ENCODE peak calls at places on chromosomes 7 and 10, in nine cellular contexts. P, Z, H, W, C, U, E, F and A are unnamed samples.

GRCh38 chr10:24951201-24952145 is 933 bp downstream of the PRTFDC1 start:
- DNase-seq in P (no peak), Z (peak), H (no peak), W (peak), C (peak), U (no peak), E (no peak), F (no peak), A (no peak)

GRCh38 chr10:68371604-68372003 is 35.5 kb downstream of the RUFY2 start:
- DNase-seq in P (no peak), Z (no peak), H (no peak), W (no peak), C (no peak), U (no peak), E (no peak), F (no peak), A (no peak)

GRCh38 chr7:79735012-79735411 is 281.5 kb upstream of the MAGI2 start:
- DNase-seq in P (no peak), Z (no peak), H (no peak), W (no peak), C (no peak), U (no peak), E (no peak), F (no peak), A (no peak)

GRCh38 chr10:91597397-91597881 is 35.4 kb downstream of the PPP1R3C start:
- DNase-seq in P (peak), Z (peak), H (no peak), W (no peak), C (peak), U (no peak), E (no peak), F (no peak), A (no peak)

GRCh38 chr10:59625842-59626522 is 83.7 kb downstream of the SLC16A9 start:
- DNase-seq in P (peak), Z (peak), H (peak), W (peak), C (peak), U (peak), E (peak), F (peak), A (peak)

GRCh38 chr10:80506836-80507483 is 30.7 kb upstream of the SH2D4B start:
- DNase-seq in P (no peak), Z (no peak), H (no peak), W (no peak), C (no peak), U (no peak), E (no peak), F (no peak), A (no peak)

GRCh38 chr10:101655581-101655980 is 39.4 kb downstream of the FBXW4 start:
- DNase-seq in P (no peak), Z (no peak), H (no peak), W (no peak), C (peak), U (no peak), E (no peak), F (peak), A (no peak)

GRCh38 chr10:101772895-101773761 is 2.8 kb downstream of the FGF8 start:
- DNase-seq in P (no peak), Z (no peak), H (no peak), W (no peak), C (no peak), U (no peak), E (no peak), F (no peak), A (no peak)

GRCh38 chr7:136807598-136807997 is 60.9 kb upstream of the CHRM2 start:
- DNase-seq in P (no peak), Z (peak), H (peak), W (no peak), C (no peak), U (no peak), E (no peak), F (no peak), A (no peak)

GRCh38 chr10:33803248-33803647 is 468.8 kb upstream of the NRP1 start:
- DNase-seq in P (peak), Z (no peak), H (no peak), W (no peak), C (peak), U (no peak), E (no peak), F (no peak), A (peak)

GRCh38 chr10:130301026-130301892 is 165.1 kb downstream of the GLRX3 start:
- DNase-seq in P (no peak), Z (no peak), H (no peak), W (no peak), C (peak), U (peak), E (no peak), F (no peak), A (peak)

GRCh38 chr7:44434201-44434600 is 56.3 kb downstream of the NUDCD3 start:
- DNase-seq in P (no peak), Z (peak), H (no peak), W (no peak), C (peak), U (no peak), E (no peak), F (no peak), A (no peak)

GRCh38 chr10:114648368-114648767 is 9.7 kb downstream of the ABLIM1 start:
- DNase-seq in P (peak), Z (no peak), H (no peak), W (peak), C (peak), U (no peak), E (no peak), F (no peak), A (peak)

GRCh38 chr10:63629363-63630084 is 108.3 kb downstream of the REEP3 start:
- DNase-seq in P (peak), Z (peak), H (peak), W (peak), C (peak), U (peak), E (peak), F (peak), A (peak)

GRCh38 chr7:105654994-105655900 is 74.0 kb upstream of the EFCAB10 start:
- DNase-seq in P (no peak), Z (peak), H (no peak), W (no peak), C (peak), U (no peak), E (no peak), F (no peak), A (peak)

GRCh38 chr7:158052381-158053095 is 535.1 kb downstream of the PTPRN2 start:
- DNase-seq in P (no peak), Z (no peak), H (no peak), W (no peak), C (no peak), U (no peak), E (no peak), F (no peak), A (no peak)

GRCh38 chr7:28871083-28871482 is 87.0 kb downstream of the TRIL start:
- DNase-seq in P (no peak), Z (no peak), H (no peak), W (no peak), C (no peak), U (no peak), E (no peak), F (no peak), A (no peak)

GRCh38 chr10:113020838-113021237 is 70.8 kb downstream of the TCF7L2 start:
- DNase-seq in P (no peak), Z (no peak), H (no peak), W (no peak), C (no peak), U (no peak), E (no peak), F (no peak), A (no peak)

GRCh38 chr7:75711076-75711475 is 27.7 kb downstream of the HIP1 start:
- DNase-seq in P (no peak), Z (no peak), H (no peak), W (no peak), C (peak), U (no peak), E (no peak), F (no peak), A (no peak)

GRCh38 chr7:133434246-133434865 is 181.5 kb downstream of the EXOC4 start:
- DNase-seq in P (peak), Z (no peak), H (peak), W (peak), C (peak), U (no peak), E (no peak), F (no peak), A (peak)

GRCh38 chr10:5343561-5343960 is 21.2 kb upstream of the UCN3 start:
- DNase-seq in P (no peak), Z (no peak), H (no peak), W (no peak), C (no peak), U (no peak), E (no peak), F (no peak), A (no peak)

GRCh38 chr10:18238875-18239485 is 98.8 kb downstream of the CACNB2 start:
- DNase-seq in P (peak), Z (peak), H (peak), W (peak), C (peak), U (no peak), E (no peak), F (no peak), A (peak)

GRCh38 chr7:2779086-2779485 is 65.0 kb downstream of the GNA12 start:
- DNase-seq in P (no peak), Z (no peak), H (no peak), W (no peak), C (no peak), U (no peak), E (no peak), F (no peak), A (peak)

GRCh38 chr7:32048970-32049369 is 21.2 kb downstream of the PDE1C start:
- DNase-seq in P (no peak), Z (no peak), H (no peak), W (no peak), C (no peak), U (no peak), E (no peak), F (no peak), A (no peak)

GRCh38 chr7:46682841-46683624 is 762.0 kb upstream of the IGFBP3 start:
- DNase-seq in P (peak), Z (no peak), H (no peak), W (no peak), C (peak), U (no peak), E (no peak), F (no peak), A (peak)

GRCh38 chr7:105713488-105714465 is 132.5 kb upstream of the EFCAB10 start:
- DNase-seq in P (peak), Z (no peak), H (no peak), W (no peak), C (peak), U (no peak), E (no peak), F (no peak), A (peak)

GRCh38 chr7:7956531-7957221 is 11.9 kb upstream of the GLCCI1 start:
- DNase-seq in P (peak), Z (no peak), H (no peak), W (no peak), C (peak), U (no peak), E (no peak), F (no peak), A (peak)

GRCh38 chr10:77386833-77387232 is 250.8 kb downstream of the KCNMA1 start:
- DNase-seq in P (peak), Z (no peak), H (no peak), W (no peak), C (peak), U (no peak), E (no peak), F (no peak), A (peak)

GRCh38 chr10:52031771-52032170 is 282.3 kb upstream of the DKK1 start:
- DNase-seq in P (no peak), Z (no peak), H (no peak), W (no peak), C (peak), U (no peak), E (no peak), F (no peak), A (no peak)

GRCh38 chr7:98123073-98123696 is 16.5 kb downstream of the LMTK2 start:
- DNase-seq in P (no peak), Z (no peak), H (no peak), W (no peak), C (no peak), U (no peak), E (no peak), F (no peak), A (no peak)

GRCh38 chr7:41107938-41108448 is 594.9 kb downstream of the INHBA start:
- DNase-seq in P (peak), Z (no peak), H (no peak), W (peak), C (peak), U (no peak), E (no peak), F (no peak), A (peak)

GRCh38 chr10:122051609-122052385 is 62.8 kb downstream of the TACC2 start:
- DNase-seq in P (peak), Z (peak), H (no peak), W (peak), C (peak), U (no peak), E (no peak), F (peak), A (peak)

GRCh38 chr7:41476117-41476803 is 226.6 kb downstream of the INHBA start:
- DNase-seq in P (no peak), Z (no peak), H (no peak), W (no peak), C (no peak), U (no peak), E (no peak), F (no peak), A (no peak)

GRCh38 chr7:74502216-74502891 is 48.6 kb downstream of the GTF2IRD1 start:
- DNase-seq in P (peak), Z (no peak), H (no peak), W (no peak), C (no peak), U (no peak), E (no peak), F (no peak), A (peak)

GRCh38 chr7:117808910-117809705 is 64.1 kb downstream of the CTTNBP2 start:
- DNase-seq in P (no peak), Z (no peak), H (no peak), W (no peak), C (peak), U (no peak), E (no peak), F (no peak), A (no peak)

GRCh38 chr7:117645456-117646181 is 165.8 kb downstream of the CFTR start:
- DNase-seq in P (peak), Z (no peak), H (no peak), W (no peak), C (peak), U (no peak), E (no peak), F (no peak), A (peak)

GRCh38 chr7:94300176-94300835 is 94.4 kb upstream of the COL1A2 start:
- DNase-seq in P (no peak), Z (no peak), H (no peak), W (peak), C (peak), U (no peak), E (no peak), F (no peak), A (peak)

GRCh38 chr7:94297397-94297838 is 97.3 kb upstream of the COL1A2 start:
- DNase-seq in P (peak), Z (no peak), H (no peak), W (no peak), C (peak), U (no peak), E (no peak), F (peak), A (peak)

GRCh38 chr7:94303736-94304135 is 91.0 kb upstream of the COL1A2 start:
- DNase-seq in P (no peak), Z (peak), H (no peak), W (no peak), C (peak), U (no peak), E (no peak), F (peak), A (no peak)

GRCh38 chr7:94298943-94299342 is 95.8 kb upstream of the COL1A2 start:
- DNase-seq in P (peak), Z (no peak), H (no peak), W (no peak), C (peak), U (no peak), E (no peak), F (peak), A (peak)

GRCh38 chr7:94301024-94301588 is 93.6 kb upstream of the COL1A2 start:
- DNase-seq in P (peak), Z (peak), H (no peak), W (peak), C (peak), U (no peak), E (no peak), F (peak), A (peak)
- TF ChIP-seq CTCF in P (no peak), Z (peak), H (no peak), W (no peak), C (peak), U (no peak), E (no peak), F (peak), A (no peak)

GRCh38 chr10:15718495-15719061 is 1.1 kb downstream of the ITGA8 start:
- DNase-seq in P (no peak), Z (no peak), H (no peak), W (no peak), C (no peak), U (no peak), E (no peak), F (no peak), A (no peak)
- H3K4me3 ChIP-seq in P (no peak), Z (peak), H (no peak), W (no peak), C (peak), U (no peak), E (no peak), F (no peak), A (no peak)

GRCh38 chr10:7408494-7409044 is 2.3 kb downstream of the SFMBT2 start:
- DNase-seq in P (no peak), Z (peak), H (peak), W (peak), C (no peak), U (peak), E (no peak), F (peak), A (no peak)
- TF ChIP-seq CTCF in P (peak), Z (peak), H (peak), W (peak), C (peak), U (peak), E (peak), F (peak), A (peak)

GRCh38 chr10:34906021-34906965 is 91.2 kb upstream of the PARD3 start:
- DNase-seq in P (peak), Z (peak), H (no peak), W (no peak), C (no peak), U (no peak), E (no peak), F (peak), A (peak)
- H3K4me3 ChIP-seq in P (no peak), Z (no peak), H (no peak), W (no peak), C (no peak), U (no peak), E (no peak), F (no peak), A (no peak)

DNA sequence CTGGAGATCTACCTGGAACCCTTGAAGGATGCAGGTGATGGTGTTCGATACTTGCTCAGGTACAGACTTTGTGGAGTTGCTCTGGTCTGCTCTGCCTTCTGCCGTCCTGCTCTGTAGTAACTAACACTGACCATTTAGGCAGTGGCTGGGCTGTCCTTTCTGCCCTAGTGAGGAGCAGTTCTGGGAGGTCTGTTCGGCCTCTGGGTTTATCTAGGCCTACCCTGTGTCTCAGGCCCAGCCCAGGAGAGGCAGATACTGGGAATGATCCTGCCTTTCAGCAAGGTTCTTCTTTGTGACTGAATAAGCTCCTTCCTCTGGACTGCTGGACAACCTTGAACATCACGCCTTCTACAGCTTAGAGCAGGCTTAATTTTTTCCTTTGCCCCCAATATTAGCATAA is 1.7 kb downstream of the ZFYVE27 start:
- DNase-seq in P (no peak), Z (no peak), H (no peak), W (no peak), C (no peak), U (no peak), E (no peak), F (no peak), A (no peak)
- TF ChIP-seq CTCF in P (no peak), Z (no peak), H (no peak), W (no peak), C (no peak), U (no peak), E (no peak), F (no peak), A (no peak)

GRCh38 chr7:144529269-144529926 is 125.9 kb upstream of the NOBOX start:
- DNase-seq in P (no peak), Z (no peak), H (no peak), W (no peak), C (no peak), U (no peak), E (no peak), F (no peak), A (no peak)
- H3K4me3 ChIP-seq in P (no peak), Z (no peak), H (no peak), W (no peak), C (no peak), U (no peak), E (no peak), F (no peak), A (no peak)

DNA sequence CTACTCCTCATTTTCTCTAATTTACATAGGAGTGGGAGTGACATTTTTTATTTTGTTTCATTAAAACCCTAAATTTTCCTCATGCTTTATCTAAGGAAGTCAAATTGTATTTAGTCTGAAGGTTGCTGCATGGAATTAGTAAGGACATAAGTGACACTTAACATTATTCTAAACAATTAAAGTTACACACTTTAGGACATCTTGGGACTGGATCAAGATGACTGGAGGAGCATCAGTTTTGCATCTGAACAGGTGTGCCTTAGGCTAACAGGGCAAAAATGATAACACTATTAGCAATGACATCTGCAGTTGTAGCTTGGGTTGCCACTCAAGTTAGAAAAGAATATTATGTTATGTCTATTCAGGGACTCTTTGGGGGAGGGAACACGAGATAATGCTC is 199.4 kb downstream of the HDAC9 start:
- DNase-seq in P (no peak), Z (no peak), H (no peak), W (no peak), C (no peak), U (no peak), E (no peak), F (no peak), A (no peak)
- TF ChIP-seq CTCF in P (no peak), Z (no peak), H (no peak), W (no peak), C (no peak), U (no peak), E (no peak), F (no peak), A (no peak)

GRCh38 chr10:99917963-99918825 is 91.6 kb downstream of the DNMBP start:
- DNase-seq in P (no peak), Z (peak), H (no peak), W (no peak), C (peak), U (no peak), E (no peak), F (no peak), A (no peak)
- H3K4me3 ChIP-seq in P (no peak), Z (peak), H (no peak), W (peak), C (peak), U (no peak), E (no peak), F (peak), A (no peak)

GRCh38 chr10:128178319-128178937 is 52.2 kb upstream of the MKI67 start:
- DNase-seq in P (peak), Z (peak), H (peak), W (peak), C (no peak), U (peak), E (no peak), F (no peak), A (peak)
- TF ChIP-seq CTCF in P (peak), Z (peak), H (peak), W (peak), C (peak), U (peak), E (peak), F (no peak), A (peak)